ENCODE peak calls at places on chromosomes 16 and 17, in four cellular contexts. H is neuronal stem cell, I is MM.1S, U is esophagus squamous epithelium. O is an unnamed sample.

GRCh38 chr17:21252289-21252874 is 828 bp downstream of the NATD1 start:
- DNase-seq in U (no peak), H (no peak), I (no peak), O (no peak)

GRCh38 chr17:17026163-17026562 is 16.1 kb upstream of the MPRIP start:
- DNase-seq in H (no peak), U (no peak), I (no peak), O (no peak)

GRCh38 chr16:85631802-85632393 is 18.8 kb downstream of the GSE1 start:
- DNase-seq in U (no peak), H (no peak), I (no peak), O (no peak)

GRCh38 chr17:41870627-41871026 is 5.4 kb upstream of the KLHL11 start:
- DNase-seq in H (no peak), U (no peak), I (no peak), O (no peak)

GRCh38 chr16:65123846-65124513 is 2.1 kb upstream of the CDH11 start:
- DNase-seq in H (no peak), I (no peak), U (no peak), O (no peak)

GRCh38 chr17:70017112-70017511 is 57.9 kb upstream of the KCNJ16 start:
- DNase-seq in H (no peak), U (no peak), I (no peak), O (no peak)

GRCh38 chr16:57447142-57447962 is at the start of the genes CIAPIN1 and COQ9:
- DNase-seq in U (peak; percentile 62), I (peak; percentile 95), H (peak; percentile 84), O (peak; percentile 98)

GRCh38 chr16:49889725-49890397 is 33.9 kb upstream of the ZNF423 start:
- DNase-seq in I (no peak), U (no peak), H (no peak), O (peak; percentile 16)

GRCh38 chr17:333626-334396 is 18.8 kb downstream of the RPH3AL start:
- DNase-seq in I (no peak), H (no peak), U (no peak), O (peak; percentile 81)

GRCh38 chr17:12530126-12530525 is 135.6 kb upstream of the MYOCD start:
- DNase-seq in H (no peak), U (no peak), I (no peak), O (no peak)

DNA sequence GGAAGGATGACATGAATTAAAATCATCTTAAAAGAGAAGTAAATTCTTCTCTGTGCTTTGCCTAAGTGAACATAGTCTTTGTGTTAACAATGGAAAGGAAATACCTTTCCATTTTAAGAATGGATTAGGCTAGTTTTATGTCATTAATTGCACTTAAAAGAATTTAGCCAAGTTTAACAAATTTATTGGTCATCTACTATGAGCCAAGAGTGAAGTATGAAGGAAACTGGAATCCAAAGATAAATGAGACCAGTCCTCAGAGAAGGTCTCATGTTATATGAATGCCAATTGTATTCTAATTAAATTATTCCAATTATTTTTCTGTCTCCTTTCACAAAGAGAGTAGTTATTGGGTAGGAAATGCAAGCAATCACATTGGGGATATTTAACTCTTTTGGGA is 741.3 kb upstream of the SOX9 start:
- DNase-seq in I (no peak), H (no peak), U (no peak), O (no peak)
- H3K27me3 ChIP-seq in I (no peaks in the 10 kb centered on the region), H (no peaks in the 10 kb centered on the region), U (no peaks in the 10 kb centered on the region), O (no peaks in the 10 kb centered on the region)

GRCh38 chr16:35562471-35562870 is 2103.1 kb downstream of the TP53TG3F start:
- DNase-seq in U (no peak), H (no peak), I (peak; percentile 7), O (no peak)

GRCh38 chr16:35564889-35565288 is 2105.5 kb downstream of the TP53TG3F start:
- DNase-seq in U (no peak), I (no peak), H (no peak), O (no peak)

GRCh38 chr16:35561346-35561745 is 2101.9 kb downstream of the TP53TG3F start:
- DNase-seq in U (no peak), I (no peak), H (no peak), O (no peak)

GRCh38 chr16:35564148-35564547 is 2104.7 kb downstream of the TP53TG3F start:
- DNase-seq in H (no peak), U (no peak), I (no peak), O (no peak)

GRCh38 chr16:35562919-35563318 is 2103.5 kb downstream of the TP53TG3F start:
- DNase-seq in I (no peak), H (no peak), U (no peak), O (no peak)
- H3K9me3 ChIP-seq in I (no peaks in the 10 kb centered on the region), H (peaks cover 68% of the 10 kb centered on the region), U (no peaks in the 10 kb centered on the region), O (no peaks in the 10 kb centered on the region)

DNA sequence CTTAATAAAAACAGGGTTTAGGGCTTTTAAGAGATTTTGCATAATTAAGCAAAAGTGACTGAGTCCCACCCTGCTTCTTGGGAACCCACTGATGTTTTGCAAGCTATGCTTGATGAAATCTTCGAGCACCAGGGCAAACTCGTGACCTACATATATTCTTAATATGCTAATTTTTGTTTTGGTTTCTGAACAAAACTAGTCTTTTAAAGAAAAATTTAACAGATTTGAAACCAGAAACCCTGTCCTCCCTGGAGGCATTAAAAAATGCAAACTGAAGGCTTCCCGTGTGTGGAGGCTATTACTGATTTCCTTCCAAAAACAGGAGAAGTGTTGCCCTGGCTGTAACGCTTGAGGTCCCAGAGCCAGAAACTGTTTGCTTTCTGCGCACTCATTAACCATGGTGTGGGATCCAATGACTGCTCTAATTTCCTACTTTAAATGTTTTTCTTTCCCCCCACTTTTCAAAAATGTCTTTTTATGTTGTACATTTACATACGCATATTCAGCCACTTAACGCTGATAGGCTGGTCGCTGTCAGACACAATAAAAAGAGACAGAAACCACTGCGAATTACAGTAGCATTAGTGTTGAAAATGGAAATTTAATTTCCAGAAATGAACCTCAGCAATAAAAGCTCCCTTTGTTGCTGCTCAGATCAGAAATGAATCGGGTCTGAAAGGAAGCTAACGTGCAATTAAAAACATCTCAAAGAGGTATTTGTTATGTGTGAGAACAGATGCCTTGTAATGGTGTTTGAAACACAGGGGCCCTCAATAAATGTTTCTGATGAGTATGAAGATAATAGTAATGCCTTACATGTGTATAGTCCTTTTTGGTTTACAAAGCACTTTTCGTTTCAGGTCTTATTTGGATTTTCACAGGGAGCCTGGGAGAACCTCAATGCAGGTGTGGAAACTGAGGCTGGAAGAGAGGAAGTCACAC is 40.0 kb upstream of the IRX6 start:
- DNase-seq in I (no peak), H (no peak), U (no peak), O (no peak)
- H3K4me3 ChIP-seq in I (no peak overlapping the region), H (no peak overlapping the region), U (no peak overlapping the region), O (no peak overlapping the region)

GRCh38 chr17:44112284-44113280 is 10.9 kb downstream of the HDAC5 start:
- DNase-seq in H (no peak), I (no peak), U (no peak), O (peak; percentile 71)

GRCh38 chr17:44111777-44112176 is 11.7 kb downstream of the HDAC5 start:
- DNase-seq in H (no peak), I (no peak), U (no peak), O (no peak)

GRCh38 chr17:44110011-44110686 is 13.3 kb downstream of the HDAC5 start:
- DNase-seq in U (no peak), I (no peak), H (no peak), O (no peak)

GRCh38 chr17:44109312-44109630 is 14.2 kb downstream of the HDAC5 start:
- DNase-seq in U (no peak), H (no peak), I (no peak), O (no peak)

GRCh38 chr17:44110823-44111633 is 12.4 kb downstream of the HDAC5 start:
- DNase-seq in U (peak; percentile 37), I (peak; percentile 89), H (no peak), O (peak; percentile 99)
- H3K27me3 ChIP-seq in U (no peaks in the 10 kb centered on the region), I (no peaks in the 10 kb centered on the region), H (no peaks in the 10 kb centered on the region), O (no peaks in the 10 kb centered on the region)

DNA sequence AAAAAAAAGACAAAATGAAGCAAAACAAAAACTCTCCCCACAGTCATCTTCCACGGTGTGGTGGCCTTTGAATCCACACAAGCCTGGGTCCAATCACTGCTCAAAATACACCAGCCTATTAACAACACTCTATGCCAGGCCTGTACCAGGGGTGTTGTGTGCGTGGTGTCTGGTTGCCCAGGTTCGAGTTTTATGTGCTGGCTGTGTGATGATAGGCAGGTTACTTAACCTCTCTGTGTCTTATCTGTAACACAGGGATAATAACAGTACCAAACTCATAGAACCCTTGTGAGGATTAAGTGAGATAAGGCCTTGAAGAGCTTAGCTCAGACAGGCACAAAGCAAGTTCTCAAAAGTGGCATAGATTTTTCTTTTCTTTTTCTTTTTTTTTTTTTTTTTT is 235.2 kb downstream of the PARN start:
- DNase-seq in U (no peak), I (no peak), H (no peak), O (no peak)
- H3K9me3 ChIP-seq in U (no peaks in the 10 kb centered on the region), I (no peaks in the 10 kb centered on the region), H (no peaks in the 10 kb centered on the region), O (no peaks in the 10 kb centered on the region)

DNA sequence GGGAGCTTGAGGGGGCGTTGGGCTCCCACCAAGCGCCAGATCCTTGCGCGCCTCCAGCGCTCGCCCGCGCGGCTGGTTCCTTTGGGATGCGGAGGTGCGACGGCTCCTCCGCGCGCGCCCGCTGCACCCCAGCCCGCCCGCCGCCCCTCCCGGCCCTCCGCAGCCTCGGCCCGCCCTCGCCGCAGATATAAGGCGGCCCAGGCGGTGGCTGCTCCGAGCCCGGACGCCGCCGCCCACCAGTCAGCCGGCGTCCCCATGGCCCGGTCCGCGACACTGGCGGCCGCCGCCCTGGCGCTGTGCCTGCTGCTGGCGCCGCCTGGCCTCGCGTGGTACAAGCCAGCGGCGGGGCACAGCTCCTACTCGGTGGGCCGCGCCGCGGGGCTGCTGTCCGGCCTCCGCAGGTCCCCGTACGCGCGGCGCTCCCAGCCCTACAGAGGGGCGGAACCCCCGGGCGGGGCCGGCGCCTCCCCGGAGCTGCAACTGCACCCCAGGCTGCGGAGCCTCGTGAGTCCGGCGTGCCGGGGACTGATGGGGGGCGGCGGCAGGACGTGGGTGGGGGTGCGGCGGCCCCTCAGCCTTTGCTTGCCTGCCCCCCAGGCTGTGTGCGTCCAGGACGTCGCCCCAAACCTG is at the start of gene NPB:
- DNase-seq in U (no peak), I (no peak), H (no peak), O (no peak)
- H3K4me3 ChIP-seq in U (peak within 1 kb of the TSS; percentile 30), I (no peak within 1 kb of the TSS), H (no peak within 1 kb of the TSS), O (no peak within 1 kb of the TSS)

GRCh38 chr17:40490982-40491381 is 10.4 kb downstream of the TNS4 start:
- DNase-seq in I (no peak), H (no peak), U (no peak), O (no peak)
- H3K27me3 ChIP-seq in I (peaks cover 37% of the 10 kb centered on the region), H (peaks cover 34% of the 10 kb centered on the region), U (no peaks in the 10 kb centered on the region), O (no peaks in the 10 kb centered on the region)

GRCh38 chr17:7548585-7549400 is at the start of gene TNFSF12:
- DNase-seq in I (no peak), H (no peak), U (no peak), O (peak; percentile 70)
- H3K9me3 ChIP-seq in I (no peaks in the 10 kb centered on the region), H (no peaks in the 10 kb centered on the region), U (no peaks in the 10 kb centered on the region), O (no peaks in the 10 kb centered on the region)

DNA sequence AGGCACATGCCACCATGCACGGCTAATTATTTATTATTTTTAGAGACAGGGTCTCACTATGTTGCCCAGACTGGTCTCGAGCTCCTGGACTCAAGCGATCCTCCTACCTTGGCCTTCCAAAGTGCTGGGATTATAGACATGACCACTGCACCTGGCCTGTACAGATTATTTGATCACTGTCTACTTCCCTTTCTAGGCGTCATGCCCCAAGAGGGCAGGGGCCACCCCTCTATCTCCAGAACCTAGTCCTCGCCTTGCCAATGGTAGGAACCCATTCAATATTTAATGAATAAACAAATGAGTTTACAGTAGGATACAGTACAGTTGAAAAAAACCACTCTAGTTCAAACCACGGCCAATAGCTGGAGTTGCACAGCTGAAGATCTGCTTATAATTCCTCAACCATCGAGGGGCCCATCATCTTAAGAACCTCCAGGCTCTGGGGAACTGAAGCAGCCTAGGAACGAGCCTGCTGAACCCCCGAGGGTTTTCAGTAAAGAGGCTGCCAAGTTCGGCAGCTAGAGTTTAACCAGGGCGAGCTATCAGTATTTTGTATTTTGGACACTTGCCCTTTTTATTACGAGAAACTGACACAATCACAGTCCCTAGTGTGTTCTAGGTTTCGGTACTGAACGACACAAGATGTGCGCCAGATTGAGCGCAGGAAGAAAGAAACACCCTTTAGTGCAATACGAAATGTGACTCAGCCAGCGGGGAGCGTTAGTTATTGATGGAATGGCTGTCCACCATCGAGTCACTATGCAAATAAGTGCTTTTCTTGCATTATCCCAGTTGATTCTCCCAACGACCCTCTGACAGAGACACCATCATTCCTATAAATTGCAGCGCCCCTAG is 14.6 kb downstream of the ADCY9 start:
- DNase-seq in H (no peak), U (no peak), I (no peak), O (peak; percentile 38)
- H3K4me3 ChIP-seq in H (no peak overlapping the region), U (no peak overlapping the region), I (no peak overlapping the region), O (no peak overlapping the region)

O was measured in pancreas.